ENCODE peak calls at places on chromosome 13, in seven cellular contexts. One of them, this sample, is unnamed.

GRCh38 chr13:85816413-85816812 is 17.2 kb upstream of the SLITRK6 start:
- DNase-seq in HCT116: no peak
- DNase-seq in psoas muscle: no peak
- DNase-seq in lower leg skin: no peak
- DNase-seq in neural progenitor cell: no peak
- DNase-seq in uterus: no peak
- DNase-seq in AG09309: no peak
- DNase-seq in this sample: no peak

GRCh38 chr13:113511361-113511760 is 20.9 kb upstream of the DCUN1D2 start:
- DNase-seq in HCT116: no peak
- DNase-seq in psoas muscle: no peak
- DNase-seq in lower leg skin: no peak
- DNase-seq in neural progenitor cell: no peak
- DNase-seq in uterus: no peak
- DNase-seq in AG09309: no peak
- DNase-seq in this sample: no peak

GRCh38 chr13:19591864-19592263 is 30.5 kb upstream of the TPTE2 start:
- DNase-seq in HCT116: no peak
- DNase-seq in psoas muscle: no peak
- DNase-seq in lower leg skin: peak; percentile 26
- DNase-seq in neural progenitor cell: no peak
- DNase-seq in uterus: no peak
- DNase-seq in AG09309: no peak
- DNase-seq in this sample: no peak

GRCh38 chr13:46983881-46984280 is 87.0 kb upstream of the HTR2A start:
- DNase-seq in HCT116: no peak
- DNase-seq in psoas muscle: no peak
- DNase-seq in lower leg skin: no peak
- DNase-seq in neural progenitor cell: no peak
- DNase-seq in uterus: no peak
- DNase-seq in AG09309: no peak
- DNase-seq in this sample: no peak

GRCh38 chr13:110525328-110526319 is 35.9 kb downstream of the RAB20 start:
- DNase-seq in HCT116: no peak
- DNase-seq in psoas muscle: no peak
- DNase-seq in lower leg skin: no peak
- DNase-seq in neural progenitor cell: no peak
- DNase-seq in uterus: no peak
- DNase-seq in AG09309: no peak
- DNase-seq in this sample: no peak

GRCh38 chr13:92806215-92806614 is 420.4 kb upstream of the GPC6 start:
- DNase-seq in HCT116: no peak
- DNase-seq in psoas muscle: no peak
- DNase-seq in lower leg skin: no peak
- DNase-seq in neural progenitor cell: no peak
- DNase-seq in uterus: no peak
- DNase-seq in AG09309: no peak
- DNase-seq in this sample: no peak

GRCh38 chr13:106028916-106029315 is 506.5 kb downstream of the EFNB2 start:
- DNase-seq in HCT116: no peak
- DNase-seq in psoas muscle: no peak
- DNase-seq in lower leg skin: no peak
- DNase-seq in neural progenitor cell: no peak
- DNase-seq in uterus: no peak
- DNase-seq in AG09309: no peak
- DNase-seq in this sample: no peak

GRCh38 chr13:111572956-111573355 is 252.5 kb downstream of the TEX29 start:
- DNase-seq in HCT116: no peak
- DNase-seq in psoas muscle: no peak
- DNase-seq in lower leg skin: no peak
- DNase-seq in neural progenitor cell: no peak
- DNase-seq in uterus: no peak
- DNase-seq in AG09309: no peak
- DNase-seq in this sample: no peak

GRCh38 chr13:107994137-107994536 is 221.2 kb downstream of the LIG4 start:
- DNase-seq in HCT116: no peak
- DNase-seq in psoas muscle: no peak
- DNase-seq in lower leg skin: no peak
- DNase-seq in neural progenitor cell: no peak
- DNase-seq in uterus: no peak
- DNase-seq in AG09309: no peak
- DNase-seq in this sample: no peak

GRCh38 chr13:44422755-44423643 is 49.4 kb downstream of the SERP2 start:
- DNase-seq in HCT116: no peak
- DNase-seq in psoas muscle: no peak
- DNase-seq in lower leg skin: peak; percentile 84
- DNase-seq in neural progenitor cell: no peak
- DNase-seq in uterus: peak; percentile 60
- DNase-seq in AG09309: no peak
- DNase-seq in this sample: no peak

GRCh38 chr13:49652691-49653305 is 24.5 kb downstream of the ARL11 start:
- DNase-seq in HCT116: peak; percentile 26
- DNase-seq in psoas muscle: peak; percentile 71
- DNase-seq in lower leg skin: no peak
- DNase-seq in neural progenitor cell: peak; percentile 71
- DNase-seq in uterus: no peak
- DNase-seq in AG09309: no peak
- DNase-seq in this sample: no peak

GRCh38 chr13:35485451-35485850 is 9.0 kb upstream of the MAB21L1 start:
- DNase-seq in HCT116: no peak
- DNase-seq in psoas muscle: no peak
- DNase-seq in lower leg skin: no peak
- DNase-seq in neural progenitor cell: no peak
- DNase-seq in uterus: no peak
- DNase-seq in AG09309: no peak
- DNase-seq in this sample: no peak

GRCh38 chr13:75986818-75987217 is 350.7 kb downstream of the LMO7 start:
- DNase-seq in HCT116: no peak
- DNase-seq in psoas muscle: no peak
- DNase-seq in lower leg skin: no peak
- DNase-seq in neural progenitor cell: no peak
- DNase-seq in uterus: no peak
- DNase-seq in AG09309: no peak
- DNase-seq in this sample: no peak

GRCh38 chr13:110779046-110779445 is 65.5 kb downstream of the ING1 start:
- DNase-seq in HCT116: no peak
- DNase-seq in psoas muscle: no peak
- DNase-seq in lower leg skin: no peak
- DNase-seq in neural progenitor cell: no peak
- DNase-seq in uterus: no peak
- DNase-seq in AG09309: no peak
- DNase-seq in this sample: no peak

GRCh38 chr13:90709329-90709728 is 638.2 kb upstream of the MIR17HG start:
- DNase-seq in HCT116: no peak
- DNase-seq in psoas muscle: no peak
- DNase-seq in lower leg skin: no peak
- DNase-seq in neural progenitor cell: no peak
- DNase-seq in uterus: no peak
- DNase-seq in AG09309: no peak
- DNase-seq in this sample: no peak

GRCh38 chr13:44120814-44121505 is 241.3 kb downstream of the LACC1 start:
- DNase-seq in HCT116: no peak
- DNase-seq in psoas muscle: no peak
- DNase-seq in lower leg skin: no peak
- DNase-seq in neural progenitor cell: no peak
- DNase-seq in uterus: no peak
- DNase-seq in AG09309: no peak
- DNase-seq in this sample: no peak

GRCh38 chr13:113904411-113904810 is 40.5 kb upstream of the GAS6 start:
- DNase-seq in HCT116: no peak
- DNase-seq in psoas muscle: peak; percentile 80
- DNase-seq in lower leg skin: peak; percentile 82
- DNase-seq in neural progenitor cell: peak; percentile 75
- DNase-seq in uterus: peak; percentile 68
- DNase-seq in AG09309: no peak
- DNase-seq in this sample: no peak

GRCh38 chr13:96835591-96835990 is 158.7 kb downstream of the OXGR1 start:
- DNase-seq in HCT116: no peak
- DNase-seq in psoas muscle: no peak
- DNase-seq in lower leg skin: no peak
- DNase-seq in neural progenitor cell: no peak
- DNase-seq in uterus: no peak
- DNase-seq in AG09309: no peak
- DNase-seq in this sample: no peak

GRCh38 chr13:74450976-74451375 is 316.8 kb upstream of the KLF12 start:
- DNase-seq in HCT116: no peak
- DNase-seq in psoas muscle: no peak
- DNase-seq in lower leg skin: no peak
- DNase-seq in neural progenitor cell: no peak
- DNase-seq in uterus: no peak
- DNase-seq in AG09309: no peak
- DNase-seq in this sample: no peak

GRCh38 chr13:33775339-33776108 is 42.4 kb upstream of the RFC3 start:
- DNase-seq in HCT116: no peak
- DNase-seq in psoas muscle: no peak
- DNase-seq in lower leg skin: no peak
- DNase-seq in neural progenitor cell: peak; percentile 28
- DNase-seq in uterus: no peak
- DNase-seq in AG09309: no peak
- DNase-seq in this sample: no peak

GRCh38 chr13:92767468-92767867 is 459.1 kb upstream of the GPC6 start:
- DNase-seq in HCT116: no peak
- DNase-seq in psoas muscle: no peak
- DNase-seq in lower leg skin: no peak
- DNase-seq in neural progenitor cell: no peak
- DNase-seq in uterus: no peak
- DNase-seq in AG09309: no peak
- DNase-seq in this sample: no peak

GRCh38 chr13:113126265-113127150 is 3.9 kb downstream of the F10 start:
- DNase-seq in HCT116: no peak
- DNase-seq in psoas muscle: no peak
- DNase-seq in lower leg skin: peak; percentile 54
- DNase-seq in neural progenitor cell: no peak
- DNase-seq in uterus: no peak
- DNase-seq in AG09309: no peak
- DNase-seq in this sample: no peak

GRCh38 chr13:103430368-103430767 is 364.2 kb upstream of the SLC10A2 start:
- DNase-seq in HCT116: no peak
- DNase-seq in psoas muscle: no peak
- DNase-seq in lower leg skin: no peak
- DNase-seq in neural progenitor cell: no peak
- DNase-seq in uterus: no peak
- DNase-seq in AG09309: no peak
- DNase-seq in this sample: no peak

GRCh38 chr13:49395416-49396277 is 48.2 kb downstream of the CAB39L start:
- DNase-seq in HCT116: no peak
- DNase-seq in psoas muscle: peak; percentile 46
- DNase-seq in lower leg skin: no peak
- DNase-seq in neural progenitor cell: no peak
- DNase-seq in uterus: peak; percentile 47
- DNase-seq in AG09309: no peak
- DNase-seq in this sample: no peak

GRCh38 chr13:41284512-41285288 is 21.3 kb upstream of the MTRF1 start:
- DNase-seq in HCT116: peak; percentile 48
- DNase-seq in psoas muscle: no peak
- DNase-seq in lower leg skin: no peak
- DNase-seq in neural progenitor cell: no peak
- DNase-seq in uterus: no peak
- DNase-seq in AG09309: peak; percentile 79
- DNase-seq in this sample: peak; percentile 73

GRCh38 chr13:97946951-97947588 is 6.4 kb upstream of the IPO5 start:
- DNase-seq in HCT116: no peak
- DNase-seq in psoas muscle: no peak
- DNase-seq in lower leg skin: no peak
- DNase-seq in neural progenitor cell: no peak
- DNase-seq in uterus: no peak
- DNase-seq in AG09309: peak; percentile 73
- DNase-seq in this sample: peak; percentile 87

GRCh38 chr13:94706854-94707399 is 5.4 kb downstream of the SOX21 start:
- DNase-seq in HCT116: no peak
- DNase-seq in psoas muscle: no peak
- DNase-seq in lower leg skin: no peak
- DNase-seq in neural progenitor cell: peak; percentile 96
- DNase-seq in uterus: no peak
- DNase-seq in AG09309: no peak
- DNase-seq in this sample: no peak

GRCh38 chr13:81874681-81875661 is 1534.0 kb upstream of the SPRY2 start:
- DNase-seq in HCT116: no peak
- DNase-seq in psoas muscle: no peak
- DNase-seq in lower leg skin: no peak
- DNase-seq in neural progenitor cell: peak; percentile 1
- DNase-seq in uterus: no peak
- DNase-seq in AG09309: no peak
- DNase-seq in this sample: no peak
- H3K4me3 ChIP-seq in HCT116: no peak overlapping the region
- H3K4me3 ChIP-seq in psoas muscle: no peak overlapping the region
- H3K4me3 ChIP-seq in lower leg skin: no peak overlapping the region
- H3K4me3 ChIP-seq in neural progenitor cell: no peak overlapping the region
- H3K4me3 ChIP-seq in uterus: no peak overlapping the region
- H3K4me3 ChIP-seq in AG09309: no peak overlapping the region
- H3K4me3 ChIP-seq in this sample: no peak overlapping the region

DNA sequence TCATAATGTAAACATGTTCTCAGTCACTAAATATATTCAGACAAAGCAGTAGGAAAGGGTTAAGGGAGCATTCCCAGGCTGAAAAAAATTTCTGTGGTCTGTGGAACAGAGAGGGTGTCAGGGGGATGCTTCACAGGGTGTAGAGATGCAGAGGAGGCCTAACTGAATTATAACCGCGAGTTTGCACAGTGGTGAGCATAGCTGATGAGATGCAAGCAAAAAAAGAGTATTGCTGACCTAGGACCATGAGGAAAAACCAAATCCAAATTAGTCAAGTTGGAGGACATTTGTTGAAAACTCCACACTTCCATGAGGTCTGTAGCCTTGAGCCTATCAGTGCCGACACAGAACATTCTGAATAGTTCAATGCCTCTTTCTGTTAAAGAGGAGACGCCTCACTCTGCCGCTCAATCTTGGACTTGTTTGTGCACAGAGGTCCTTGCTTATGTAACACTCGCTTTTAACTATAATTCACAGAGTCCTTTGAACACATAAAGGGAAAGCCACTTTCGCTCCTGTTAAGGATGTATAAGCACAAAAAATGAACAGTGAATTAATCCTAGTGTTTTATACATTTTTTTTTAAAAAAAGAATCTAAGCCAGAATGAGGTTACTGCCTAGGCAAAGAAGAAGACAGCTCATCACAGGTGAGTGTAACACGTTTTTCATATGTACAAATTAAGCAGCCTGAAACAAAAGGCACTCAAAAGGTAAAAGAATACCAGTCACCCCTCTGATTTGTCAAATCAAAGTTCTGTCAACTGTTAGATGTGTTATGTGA is 25.8 kb upstream of the INTS6 start:
- DNase-seq in HCT116: no peak
- DNase-seq in psoas muscle: no peak
- DNase-seq in lower leg skin: no peak
- DNase-seq in neural progenitor cell: no peak
- DNase-seq in uterus: no peak
- DNase-seq in AG09309: no peak
- DNase-seq in this sample: no peak
- H3K4me3 ChIP-seq in HCT116: no peak overlapping the region
- H3K4me3 ChIP-seq in psoas muscle: no peak overlapping the region
- H3K4me3 ChIP-seq in lower leg skin: no peak overlapping the region
- H3K4me3 ChIP-seq in neural progenitor cell: no peak overlapping the region
- H3K4me3 ChIP-seq in uterus: no peak overlapping the region
- H3K4me3 ChIP-seq in AG09309: no peak overlapping the region
- H3K4me3 ChIP-seq in this sample: no peak overlapping the region

GRCh38 chr13:99658266-99658991 is 157.2 kb downstream of the TM9SF2 start:
- DNase-seq in HCT116: no peak
- DNase-seq in psoas muscle: peak; percentile 59
- DNase-seq in lower leg skin: peak; percentile 92
- DNase-seq in neural progenitor cell: peak; percentile 83
- DNase-seq in uterus: peak; percentile 53
- DNase-seq in AG09309: peak; percentile 32
- DNase-seq in this sample: no peak
- H3K4me3 ChIP-seq in HCT116: no peak overlapping the region
- H3K4me3 ChIP-seq in psoas muscle: peak overlapping the region; percentile 60
- H3K4me3 ChIP-seq in lower leg skin: peak overlapping the region; percentile 22
- H3K4me3 ChIP-seq in neural progenitor cell: peak overlapping the region; percentile 47
- H3K4me3 ChIP-seq in uterus: peak overlapping the region; percentile 39
- H3K4me3 ChIP-seq in AG09309: peak overlapping the region; percentile 47
- H3K4me3 ChIP-seq in this sample: peak overlapping the region; percentile 35

GRCh38 chr13:57640582-57640981 is 9.0 kb downstream of the PCDH17 start:
- DNase-seq in HCT116: no peak
- DNase-seq in psoas muscle: no peak
- DNase-seq in lower leg skin: no peak
- DNase-seq in neural progenitor cell: no peak
- DNase-seq in uterus: no peak
- DNase-seq in AG09309: no peak
- DNase-seq in this sample: peak; percentile 24
- H3K4me3 ChIP-seq in HCT116: no peak overlapping the region
- H3K4me3 ChIP-seq in psoas muscle: no peak overlapping the region
- H3K4me3 ChIP-seq in lower leg skin: no peak overlapping the region
- H3K4me3 ChIP-seq in neural progenitor cell: no peak overlapping the region
- H3K4me3 ChIP-seq in uterus: no peak overlapping the region
- H3K4me3 ChIP-seq in AG09309: no peak overlapping the region
- H3K4me3 ChIP-seq in this sample: no peak overlapping the region